ENCODE peak calls at places on chromosomes 6 and 20, in five cellular contexts. F is psoas muscle, B is upper lobe of right lung, E is natural killer cell, R is AG04450. M is an unnamed sample.

GRCh38 chr20:50837532-50838321 is 42.9 kb downstream of the BCAS4 start:
- DNase-seq in F (no peak), B (no peak), E (no peak), R (peak; percentile 80), M (no peak)

GRCh38 chr20:48502758-48503157 is 325.0 kb downstream of the PREX1 start:
- DNase-seq in F (no peak), B (no peak), E (no peak), R (no peak), M (no peak)

GRCh38 chr20:63056236-63057132 is 49.7 kb upstream of the BHLHE23 start:
- DNase-seq in F (peak; percentile 37), B (peak; percentile 63), E (peak; percentile 42), R (no peak), M (peak; percentile 47)

GRCh38 chr6:105345506-105345905 is 57.4 kb downstream of the PREP start:
- DNase-seq in F (no peak), B (no peak), E (no peak), R (no peak), M (no peak)

GRCh38 chr6:93516441-93516840 is 97.1 kb upstream of the EPHA7 start:
- DNase-seq in F (no peak), B (no peak), E (no peak), R (no peak), M (no peak)

GRCh38 chr6:157012355-157012754 is 235.2 kb downstream of the ARID1B start:
- DNase-seq in F (no peak), B (no peak), E (no peak), R (no peak), M (no peak)

GRCh38 chr6:141152951-141153350 is 979.8 kb upstream of the GJE1 start:
- DNase-seq in F (no peak), B (no peak), E (no peak), R (no peak), M (no peak)

GRCh38 chr20:43583982-43584432 is 6.7 kb upstream of the IFT52 start:
- DNase-seq in F (peak; percentile 54), B (peak; percentile 79), E (no peak), R (peak; percentile 92), M (no peak)

GRCh38 chr6:41682497-41682961 is 44.3 kb downstream of the MDFI start:
- DNase-seq in F (no peak), B (no peak), E (no peak), R (no peak), M (peak; percentile 30)

GRCh38 chr6:113449051-113449450 is 408.1 kb upstream of the MARCKS start:
- DNase-seq in F (no peak), B (no peak), E (no peak), R (no peak), M (no peak)

DNA sequence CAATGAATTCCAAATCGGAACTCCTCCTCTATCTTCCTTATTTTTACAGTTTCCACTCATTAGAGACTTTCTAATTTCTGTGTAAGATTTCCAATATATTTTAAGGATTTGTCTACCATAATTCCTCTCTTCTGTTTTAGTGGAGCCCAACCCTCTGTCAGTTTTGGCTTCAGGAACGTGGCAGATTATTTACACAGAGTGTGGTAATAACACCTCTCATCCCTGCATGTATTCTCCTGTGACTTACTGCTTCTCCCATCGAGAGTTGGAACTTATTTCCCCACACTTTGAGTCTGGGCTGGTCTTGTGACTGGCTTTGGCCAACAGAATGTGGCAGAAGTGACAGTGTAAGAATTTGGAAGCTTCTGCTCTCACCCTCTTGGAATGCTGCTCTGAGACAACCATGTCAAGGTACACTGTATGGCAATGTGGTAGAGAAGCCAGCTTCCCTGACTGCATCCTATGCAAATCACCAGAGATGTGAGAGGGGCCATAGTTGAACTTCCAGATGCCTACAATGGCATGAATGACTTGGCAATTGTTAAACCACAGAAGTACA is 407.7 kb downstream of the EPM2A start:
- DNase-seq in F (no peak), B (no peak), E (no peak), R (no peak), M (no peak)
- TF ChIP-seq CTCF in F (no peak), B (no peak), E (no peak), R (no peak), M (no peak)

DNA sequence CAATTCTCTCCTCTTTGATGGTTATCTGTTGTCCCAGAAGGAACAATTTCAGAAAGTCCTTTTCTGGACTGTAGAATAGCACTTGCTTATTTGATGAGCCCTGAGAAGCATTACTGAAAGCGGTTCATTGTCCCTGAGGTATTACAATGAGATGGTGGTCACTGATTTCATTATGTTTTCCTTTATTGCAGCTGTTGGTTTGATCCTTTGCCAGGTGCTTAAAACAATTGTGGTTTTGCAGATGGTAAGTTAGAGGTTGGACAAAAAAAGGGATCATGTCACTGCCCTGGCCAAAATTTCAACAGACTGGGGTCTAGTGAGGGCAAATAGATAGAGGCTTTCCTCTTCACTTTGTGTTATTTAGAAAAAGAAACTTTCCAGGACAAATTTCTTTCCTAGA is 61.9 kb downstream of the ESR1 start:
- DNase-seq in F (no peak), B (no peak), E (no peak), R (no peak), M (no peak)
- TF ChIP-seq CTCF in F (no peak), B (no peak), E (no peak), R (no peak), M (no peak)

GRCh38 chr6:99761701-99762100 is 155.1 kb downstream of the PRDM13 start:
- DNase-seq in F (no peak), B (no peak), E (no peak), R (no peak), M (no peak)
- TF ChIP-seq CTCF in F (no peak), B (no peak), E (no peak), R (no peak), M (no peak)

DNA sequence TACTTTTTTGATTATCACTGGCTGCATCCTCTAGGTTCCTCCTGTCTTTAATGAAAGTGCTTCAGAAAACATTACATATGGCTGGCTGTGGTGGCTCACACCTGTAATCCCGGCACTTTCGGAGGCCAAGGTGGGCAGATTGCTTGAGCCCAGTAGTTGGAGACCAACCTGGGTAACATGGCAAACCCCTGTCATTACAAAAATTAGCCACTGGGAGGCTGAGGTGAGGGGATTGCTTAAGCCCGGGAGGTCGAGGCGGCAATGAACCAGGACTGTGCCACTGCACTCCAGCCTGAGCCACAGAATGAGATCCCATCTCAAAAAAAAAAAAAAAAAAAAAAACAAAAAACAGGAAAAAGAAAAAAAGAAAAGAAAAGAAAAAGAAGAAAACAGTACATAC is 35.3 kb downstream of the BEND3 start:
- DNase-seq in F (no peak), B (no peak), E (no peak), R (no peak), M (no peak)
- TF ChIP-seq CTCF in F (no peak), B (peak; percentile 26), E (no peak), R (peak; percentile 32), M (no peak)

GRCh38 chr6:6712258-6712978 is 123.9 kb downstream of the LY86 start:
- DNase-seq in F (peak; percentile 36), B (peak; percentile 72), E (no peak), R (peak; percentile 37), M (no peak)
- TF ChIP-seq CTCF in F (no peak), B (no peak), E (no peak), R (no peak), M (no peak)

DNA sequence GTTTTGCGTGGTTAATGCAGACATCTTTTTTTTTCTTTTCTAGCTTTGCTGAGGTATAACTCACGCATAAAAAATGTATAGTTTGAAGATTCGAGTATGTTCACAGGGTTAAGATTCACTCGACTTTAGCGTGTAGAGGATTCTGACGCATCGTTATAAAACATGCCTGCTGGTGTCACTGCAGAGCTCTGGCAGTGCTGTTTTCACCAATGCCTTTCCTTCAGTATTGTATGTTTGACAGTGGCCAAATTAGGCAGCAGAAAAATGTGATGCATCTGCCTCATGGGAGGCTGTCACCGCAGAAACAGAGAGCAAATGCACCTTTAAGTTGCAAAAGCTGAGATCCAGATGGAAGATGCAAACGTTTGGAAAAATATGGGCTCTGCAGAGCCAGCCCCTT is 18.0 kb upstream of the SIRPB2 start:
- DNase-seq in F (no peak), B (no peak), E (no peak), R (no peak), M (no peak)
- TF ChIP-seq CTCF in F (peak; percentile 9), B (peak; percentile 29), E (peak; percentile 12), R (peak; percentile 39), M (no peak)

DNA sequence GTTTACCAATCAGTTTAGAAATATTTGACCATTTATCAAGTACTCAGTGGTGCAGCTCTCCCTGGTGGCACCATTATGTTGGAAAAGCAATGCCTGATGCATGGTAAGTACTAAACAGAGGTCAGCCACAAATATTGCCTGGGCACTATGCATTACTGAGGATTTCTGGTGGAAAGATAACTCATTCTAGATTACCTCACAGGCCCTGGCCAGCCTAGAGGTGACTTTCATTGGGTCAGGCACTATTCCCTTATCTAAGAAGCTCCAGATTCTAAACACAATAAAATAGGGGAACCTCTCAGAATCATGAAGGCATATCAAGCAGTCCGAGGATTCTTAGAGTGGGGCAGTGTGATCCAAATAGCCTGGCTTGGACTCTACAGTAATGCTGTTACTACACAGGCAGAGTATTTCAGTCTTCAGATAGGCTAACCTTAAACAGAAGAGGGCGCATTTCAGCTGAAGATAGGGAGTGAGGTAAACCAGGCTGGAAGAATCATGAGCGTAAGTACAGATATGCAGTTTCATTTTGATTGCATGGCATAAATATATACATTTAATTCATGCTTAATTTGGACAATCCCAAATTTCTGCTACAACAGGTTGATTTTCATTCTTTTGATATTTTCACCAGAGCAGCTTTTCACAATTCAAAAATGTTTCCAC is 12.1 kb downstream of the LGSN start:
- DNase-seq in F (no peak), B (no peak), E (no peak), R (peak; percentile 23), M (no peak)
- TF ChIP-seq CTCF in F (peak; percentile 24), B (no peak), E (no peak), R (peak; percentile 68), M (no peak)

GRCh38 chr6:22112490-22112889 is 184.3 kb downstream of the PRL start:
- DNase-seq in F (no peak), B (no peak), E (no peak), R (no peak), M (no peak)

GRCh38 chr6:22113046-22113766 is 183.6 kb downstream of the PRL start:
- DNase-seq in F (peak; percentile 20), B (no peak), E (no peak), R (peak; percentile 97), M (no peak)

DNA sequence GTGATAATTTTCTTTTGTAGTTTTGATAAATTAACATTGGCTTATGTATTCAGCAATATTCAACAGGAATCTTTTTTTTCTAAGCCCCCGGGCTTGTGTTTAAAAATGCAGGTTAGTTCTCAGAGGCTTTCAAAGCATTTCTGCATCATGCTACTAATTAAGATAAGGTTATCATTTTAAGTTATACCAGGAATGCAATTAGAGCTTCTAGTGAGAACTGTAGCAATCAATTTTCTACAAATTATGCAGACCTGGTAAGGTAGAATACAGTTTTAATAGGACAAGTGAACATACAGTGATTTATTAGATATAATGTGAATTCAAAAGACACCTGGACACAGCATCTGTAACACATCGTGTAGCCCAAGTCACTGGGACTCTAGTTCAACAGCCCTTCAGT is 179.2 kb downstream of the PRL start:
- DNase-seq in F (no peak), B (no peak), E (no peak), R (no peak), M (no peak)
- TF ChIP-seq CTCF in F (no peak), B (no peak), E (no peak), R (no peak), M (no peak)

M was measured in activated B cell treated with CpG ODN at 0.5 μM for 24 hours.